ENCODE peak calls at places on chromosomes 12 and 14, in eight cellular contexts. O is GM23338, P is B cell, Y is natural killer cell, M is RWPE1, D is AG09319, N is choroid plexus epithelial cell, X is astrocyte. I is an unnamed sample.

GRCh38 chr12:111102062-111102735 is 181.8 kb upstream of the MYL2 start:
- DNase-seq in O (no peak), P (no peak), Y (no peak), M (peak; percentile 79), D (no peak), N (no peak), X (no peak), I (no peak)

GRCh38 chr12:95976416-95976832 is 19.7 kb downstream of the HAL start:
- DNase-seq in O (no peak), P (no peak), Y (no peak), M (peak; percentile 24), D (no peak), N (peak; percentile 39), X (peak; percentile 18), I (no peak)

GRCh38 chr14:35387209-35387608 is 17.3 kb downstream of the NFKBIA start:
- DNase-seq in O (no peak), P (no peak), Y (no peak), M (no peak), D (no peak), N (no peak), X (no peak), I (no peak)

GRCh38 chr12:53994691-53995310 is 5.2 kb upstream of the HOXC9 start:
- DNase-seq in O (peak; percentile 51), P (no peak), Y (no peak), M (no peak), D (no peak), N (no peak), X (no peak), I (no peak)

GRCh38 chr12:109951751-109952150 is 44.4 kb downstream of the GIT2 start:
- DNase-seq in O (no peak), P (no peak), Y (no peak), M (peak; percentile 74), D (no peak), N (peak; percentile 94), X (peak; percentile 95), I (no peak)

GRCh38 chr14:64212666-64213065 is 81.5 kb downstream of the ESR2 start:
- DNase-seq in O (no peak), P (no peak), Y (no peak), M (no peak), D (no peak), N (no peak), X (no peak), I (no peak)

GRCh38 chr12:109779382-109779781 is 53.8 kb downstream of the TRPV4 start:
- DNase-seq in O (no peak), P (no peak), Y (no peak), M (no peak), D (no peak), N (no peak), X (no peak), I (no peak)

GRCh38 chr14:50000215-50001145 is 107.6 kb downstream of the ARF6 start:
- DNase-seq in O (peak; percentile 41), P (peak; percentile 49), Y (peak; percentile 65), M (peak; percentile 62), D (peak; percentile 69), N (peak; percentile 97), X (peak; percentile 93), I (peak; percentile 62)

GRCh38 chr14:77470192-77470870 is 12.4 kb downstream of the AHSA1 start:
- DNase-seq in O (peak; percentile 31), P (no peak), Y (no peak), M (no peak), D (no peak), N (peak; percentile 40), X (no peak), I (peak; percentile 9)

GRCh38 chr14:75293920-75294648 is 15.5 kb downstream of the FOS start:
- DNase-seq in O (peak; percentile 98), P (peak; percentile 98), Y (peak; percentile 95), M (peak; percentile 99), D (peak; percentile 95), N (peak; percentile 98), X (peak; percentile 88), I (peak; percentile 99)

GRCh38 chr12:15662303-15662980 is 126.7 kb downstream of the EPS8 start:
- DNase-seq in O (no peak), P (no peak), Y (no peak), M (peak; percentile 86), D (peak; percentile 64), N (peak; percentile 95), X (peak; percentile 94), I (no peak)

GRCh38 chr12:15469342-15469741 is 147.0 kb downstream of the PTPRO start:
- DNase-seq in O (peak; percentile 50), P (no peak), Y (no peak), M (no peak), D (no peak), N (no peak), X (no peak), I (no peak)

GRCh38 chr14:90857866-90858265 is 41.6 kb upstream of the TTC7B start:
- DNase-seq in O (no peak), P (no peak), Y (no peak), M (no peak), D (no peak), N (no peak), X (no peak), I (no peak)

GRCh38 chr14:75960219-75960618 is 21.6 kb downstream of the TGFB3 start:
- DNase-seq in O (no peak), P (peak; percentile 49), Y (no peak), M (no peak), D (no peak), N (no peak), X (no peak), I (peak; percentile 63)

GRCh38 chr14:69156224-69156623 is 3.3 kb upstream of the DCAF5 start:
- DNase-seq in O (no peak), P (no peak), Y (no peak), M (no peak), D (no peak), N (no peak), X (no peak), I (no peak)

GRCh38 chr14:69152181-69152943 is 557 bp downstream of the DCAF5 start:
- DNase-seq in O (peak; percentile 70), P (no peak), Y (no peak), M (peak; percentile 42), D (no peak), N (peak; percentile 51), X (peak; percentile 28), I (peak; percentile 51)

GRCh38 chr14:69152944-69153847 is at the start of gene DCAF5:
- DNase-seq in O (peak; percentile 93), P (peak; percentile 94), Y (peak; percentile 87), M (peak; percentile 96), D (peak; percentile 72), N (peak; percentile 97), X (peak; percentile 90), I (peak; percentile 99)

GRCh38 chr14:69153848-69154208 is 909 bp upstream of the DCAF5 start:
- DNase-seq in O (peak; percentile 19), P (peak; percentile 36), Y (no peak), M (no peak), D (no peak), N (peak; percentile 25), X (peak; percentile 29), I (peak; percentile 24)

DNA sequence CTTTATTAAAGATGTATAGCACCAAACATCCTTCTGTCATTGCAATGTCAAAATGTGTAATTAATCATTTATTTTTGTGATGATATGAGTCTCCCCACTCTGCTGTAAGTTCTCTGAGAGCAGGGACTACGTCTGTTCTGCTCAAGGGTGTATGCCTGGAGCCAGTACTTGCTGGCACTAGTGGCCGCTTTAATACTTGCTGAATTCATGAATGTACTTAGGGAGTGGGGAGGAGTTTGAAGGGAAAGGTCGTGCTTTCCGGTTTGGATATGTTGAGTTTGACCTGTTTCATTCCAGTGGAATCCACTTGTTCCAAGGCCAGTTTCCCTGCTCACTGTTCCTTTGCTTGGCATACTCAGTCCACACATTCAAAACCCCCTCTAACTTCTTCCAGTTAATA is 1.9 kb upstream of the DCAF5 start:
- DNase-seq in O (peak; percentile 59), P (peak; percentile 17), Y (no peak), M (no peak), D (no peak), N (peak; percentile 57), X (peak; percentile 22), I (no peak)
- TF ChIP-seq CTCF in O (no peak), P (no peak), Y (no peak), M (no peak), D (no peak), N (peak; percentile 18), X (no peak), I (no peak)

GRCh38 chr14:43900173-43900655 is 606.9 kb downstream of the FSCB start:
- DNase-seq in O (peak; percentile 10), P (no peak), Y (no peak), M (no peak), D (no peak), N (no peak), X (no peak), I (no peak)

GRCh38 chr14:43898709-43899108 is 608.4 kb downstream of the FSCB start:
- DNase-seq in O (peak; percentile 49), P (no peak), Y (no peak), M (no peak), D (no peak), N (no peak), X (no peak), I (no peak)

GRCh38 chr14:43896044-43896443 is 611.0 kb downstream of the FSCB start:
- DNase-seq in O (no peak), P (no peak), Y (no peak), M (no peak), D (no peak), N (no peak), X (no peak), I (no peak)

GRCh38 chr14:43894534-43894933 is 612.5 kb downstream of the FSCB start:
- DNase-seq in O (peak; percentile 83), P (peak; percentile 14), Y (no peak), M (no peak), D (no peak), N (no peak), X (no peak), I (no peak)
- TF ChIP-seq CTCF in O (peak; percentile 81), P (peak; percentile 71), Y (no peak), M (peak; percentile 33), D (peak; percentile 4), N (peak; percentile 8), X (peak; percentile 17), I (peak; percentile 61)

DNA sequence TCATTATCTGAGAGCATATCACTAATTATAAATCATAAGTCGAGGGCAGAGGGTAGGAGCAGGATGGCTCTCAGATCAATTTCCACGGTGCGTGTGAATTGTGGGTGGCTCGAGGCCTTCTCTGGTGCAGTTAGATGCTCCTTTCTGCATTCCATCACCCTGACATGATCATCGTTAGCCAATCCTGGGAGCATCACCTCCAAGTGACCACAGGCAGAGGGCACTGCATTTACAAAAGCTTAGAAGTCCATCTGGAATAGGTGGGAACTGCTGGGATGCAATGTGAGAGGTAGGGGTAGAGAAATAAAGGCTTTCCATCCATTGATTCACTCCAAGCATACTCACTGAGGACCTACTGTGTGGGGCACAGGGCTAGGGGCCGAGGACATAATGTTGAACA is 538.2 kb upstream of the TBX3 start:
- DNase-seq in O (no peak), P (no peak), Y (no peak), M (no peak), D (no peak), N (no peak), X (no peak), I (no peak)
- TF ChIP-seq CTCF in O (no peak), P (no peak), Y (no peak), M (no peak), D (no peak), N (no peak), X (no peak), I (no peak)

DNA sequence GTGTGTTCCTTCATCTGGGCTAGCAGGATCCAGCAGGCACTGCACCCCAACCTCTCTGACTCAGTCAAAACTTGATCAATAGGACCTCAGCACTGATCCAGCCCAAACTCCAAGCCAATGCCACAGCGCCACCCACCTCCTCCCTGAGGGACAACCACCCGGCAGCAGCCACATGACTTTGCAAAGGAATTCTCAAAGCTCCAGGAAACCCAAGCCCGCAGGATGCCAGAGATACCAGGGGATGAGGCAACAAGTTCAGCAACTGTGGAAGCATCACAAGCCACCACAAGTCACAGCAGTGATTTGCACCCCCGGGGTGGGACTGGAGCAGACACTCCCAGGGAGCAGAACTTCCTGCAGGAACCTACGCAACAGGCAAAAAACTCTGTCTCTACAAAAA is 37.3 kb downstream of the ACTN1 start:
- DNase-seq in O (peak; percentile 92), P (no peak), Y (no peak), M (peak; percentile 88), D (peak; percentile 57), N (peak; percentile 97), X (peak; percentile 96), I (no peak)
- TF ChIP-seq CTCF in O (peak; percentile 62), P (no peak), Y (no peak), M (peak; percentile 85), D (peak; percentile 48), N (peak; percentile 76), X (peak; percentile 58), I (no peak)

I was measured in GM13977.